ENCODE peak calls at places on chromosomes 1 and 21, in four cellular contexts. V, M, R and D are unnamed samples.

GRCh38 chr1:15680131-15680530 is 4.0 kb upstream of the PLEKHM2 start:
- DNase-seq in V (no peak), M (no peak), R (no peak), D (peak; percentile 45)

GRCh38 chr1:226034482-226034881 is 28.0 kb upstream of the H3-3A start:
- DNase-seq in V (no peak), R (no peak), M (no peak), D (no peak)

GRCh38 chr1:41045740-41046139 is 24.2 kb upstream of the SLFNL1 start:
- DNase-seq in V (no peak), R (no peak), M (no peak), D (no peak)

GRCh38 chr1:15680614-15681345 is 3.3 kb upstream of the PLEKHM2 start:
- DNase-seq in M (no peak), R (no peak), V (no peak), D (peak; percentile 39)

GRCh38 chr1:83545450-83545849 is 453.5 kb downstream of the TTLL7 start:
- DNase-seq in V (no peak), R (peak; percentile 7), M (no peak), D (no peak)

GRCh38 chr1:172893146-172893841 is 157.4 kb downstream of the TNFSF18 start:
- DNase-seq in M (no peak), R (no peak), V (no peak), D (no peak)

GRCh38 chr1:228378453-228379164 is 28.0 kb downstream of the TRIM11 start:
- DNase-seq in V (peak; percentile 73), M (peak; percentile 41), R (peak; percentile 28), D (peak; percentile 79)

GRCh38 chr1:36476945-36477344 is 5.8 kb downstream of the CSF3R start:
- DNase-seq in R (no peak), V (no peak), M (no peak), D (no peak)

GRCh38 chr21:33817663-33818433 is 97.8 kb downstream of the ATP5PO start:
- DNase-seq in M (no peak), R (no peak), V (no peak), D (no peak)

GRCh38 chr1:57599233-57599994 is 175.6 kb upstream of the DAB1 start:
- DNase-seq in R (no peak), M (no peak), V (no peak), D (no peak)

GRCh38 chr1:167294528-167294927 is 73.8 kb downstream of the POU2F1 start:
- DNase-seq in R (peak; percentile 27), M (no peak), V (no peak), D (no peak)

GRCh38 chr1:206606867-206607266 is 5.4 kb downstream of the EIF2D start:
- DNase-seq in R (peak; percentile 75), M (no peak), V (no peak), D (no peak)

GRCh38 chr1:41874350-41874749 is 44.4 kb downstream of the HIVEP3 start:
- DNase-seq in V (no peak), M (no peak), R (no peak), D (no peak)

GRCh38 chr1:222283147-222283768 is 264.6 kb downstream of the HHIPL2 start:
- DNase-seq in M (no peak), R (no peak), V (no peak), D (no peak)

GRCh38 chr1:66316464-66317155 is 217.3 kb upstream of the SGIP1 start:
- DNase-seq in R (no peak), V (no peak), M (no peak), D (no peak)

GRCh38 chr1:22916469-22916817 is 56.2 kb downstream of the LACTBL1 start:
- DNase-seq in M (no peak), R (peak; percentile 10), V (no peak), D (no peak)

GRCh38 chr21:31335957-31336738 is 7.9 kb downstream of the TIAM1 start:
- DNase-seq in V (peak; percentile 37), M (no peak), R (no peak), D (peak; percentile 49)

GRCh38 chr1:24052119-24052695 is 59.7 kb downstream of the MYOM3 start:
- DNase-seq in V (no peak), M (no peak), R (no peak), D (no peak)

GRCh38 chr21:25903599-25903998 is 168.8 kb downstream of the GABPA start:
- DNase-seq in R (peak; percentile 39), M (no peak), V (no peak), D (no peak)

GRCh38 chr1:5495596-5496410 is 496.4 kb downstream of the NPHP4 start:
- DNase-seq in V (no peak), R (no peak), M (no peak), D (no peak)

GRCh38 chr1:175129182-175129581 is 61.5 kb downstream of the TNN start:
- DNase-seq in R (no peak), M (no peak), V (no peak), D (no peak)

GRCh38 chr1:147837129-147837776 is 65.3 kb upstream of the GJA8 start:
- DNase-seq in M (no peak), R (no peak), V (no peak), D (no peak)

GRCh38 chr1:246435421-246436041 is 71.5 kb downstream of the SMYD3 start:
- DNase-seq in V (no peak), M (no peak), R (no peak), D (no peak)

GRCh38 chr1:3238705-3239278 is 169.8 kb downstream of the PRDM16 start:
- DNase-seq in M (no peak), V (no peak), R (no peak), D (no peak)

GRCh38 chr1:242212401-242212800 is 213.5 kb upstream of the MAP1LC3C start:
- DNase-seq in R (no peak), V (no peak), M (no peak), D (no peak)

GRCh38 chr1:94783342-94784264 is 36.6 kb upstream of the SLC44A3 start:
- DNase-seq in R (no peak), V (no peak), M (no peak), D (no peak)

GRCh38 chr1:36251794-36252481 is 27.7 kb downstream of the THRAP3 start:
- DNase-seq in R (no peak), V (no peak), M (no peak), D (no peak)

GRCh38 chr1:233372218-233373125 is 44.9 kb downstream of the MAP3K21 start:
- DNase-seq in V (no peak), M (no peak), R (no peak), D (no peak)

GRCh38 chr1:116844775-116845174 is 64.9 kb upstream of the PTGFRN start:
- DNase-seq in V (no peak), R (no peak), M (no peak), D (no peak)

GRCh38 chr21:28181730-28182129 is 810.9 kb downstream of the LTN1 start:
- DNase-seq in R (no peak), M (no peak), V (no peak), D (no peak)

GRCh38 chr1:14648931-14649860 is 50.7 kb downstream of the KAZN start:
- DNase-seq in R (no peak), V (no peak), M (no peak), D (no peak)